ENCODE peak calls at places on chromosomes 3 and 15, in ten cellular contexts. P is SK-N-SH, X is breast epithelium, R is choroid plexus epithelial cell, Y is heart left ventricle, N is left ventricle myocardium inferior, B is lung, V is astrocyte, C is A549, A is BE2C. I is an unnamed sample.

GRCh38 chr15:71551566-71551965 is 258.8 kb upstream of the NR2E3 start:
- DNase-seq in P (no peak), X (no peak), R (no peak), Y (no peak), N (no peak), B (no peak), V (no peak), C (no peak), A (no peak), I (no peak)

GRCh38 chr3:107251819-107252218 is 125.4 kb upstream of the CCDC54 start:
- DNase-seq in P (no peak), X (no peak), R (no peak), Y (no peak), N (no peak), B (no peak), V (no peak), C (no peak), A (no peak), I (no peak)

GRCh38 chr3:9690451-9691450 is 12.9 kb upstream of the CPNE9 start:
- DNase-seq in P (peak), X (no peak), R (peak), Y (no peak), N (no peak), B (no peak), V (peak), C (no peak), A (peak), I (peak)

GRCh38 chr3:8870134-8870533 is 93.1 kb downstream of the RAD18 start:
- DNase-seq in P (no peak), X (no peak), R (no peak), Y (no peak), N (no peak), B (no peak), V (no peak), C (no peak), A (no peak), I (no peak)

GRCh38 chr15:76470691-76471090 is 134.1 kb downstream of the ISL2 start:
- DNase-seq in P (no peak), X (no peak), R (peak), Y (no peak), N (no peak), B (no peak), V (peak), C (no peak), A (no peak), I (no peak)

GRCh38 chr3:48090166-48090939 is 74.1 kb upstream of the MAP4 start:
- DNase-seq in P (no peak), X (no peak), R (no peak), Y (no peak), N (no peak), B (no peak), V (no peak), C (no peak), A (no peak), I (no peak)

GRCh38 chr15:73923488-73924164 is 2.6 kb upstream of the LOXL1 start:
- DNase-seq in P (no peak), X (no peak), R (no peak), Y (no peak), N (peak), B (no peak), V (no peak), C (no peak), A (no peak), I (no peak)

GRCh38 chr3:10601857-10602230 is 96.5 kb upstream of the ATP2B2 start:
- DNase-seq in P (no peak), X (no peak), R (no peak), Y (no peak), N (no peak), B (no peak), V (no peak), C (no peak), A (no peak), I (no peak)

GRCh38 chr3:62888778-62889177 is 13.6 kb upstream of the CADPS start:
- DNase-seq in P (no peak), X (no peak), R (no peak), Y (no peak), N (no peak), B (no peak), V (no peak), C (no peak), A (no peak), I (no peak)
- H3K4me3 ChIP-seq in P (no peak), X (no peak), R (no peak), Y (no peak), N (no peak), B (no peak), V (no peak), C (no peak), A (no peak), I (no peak)

DNA sequence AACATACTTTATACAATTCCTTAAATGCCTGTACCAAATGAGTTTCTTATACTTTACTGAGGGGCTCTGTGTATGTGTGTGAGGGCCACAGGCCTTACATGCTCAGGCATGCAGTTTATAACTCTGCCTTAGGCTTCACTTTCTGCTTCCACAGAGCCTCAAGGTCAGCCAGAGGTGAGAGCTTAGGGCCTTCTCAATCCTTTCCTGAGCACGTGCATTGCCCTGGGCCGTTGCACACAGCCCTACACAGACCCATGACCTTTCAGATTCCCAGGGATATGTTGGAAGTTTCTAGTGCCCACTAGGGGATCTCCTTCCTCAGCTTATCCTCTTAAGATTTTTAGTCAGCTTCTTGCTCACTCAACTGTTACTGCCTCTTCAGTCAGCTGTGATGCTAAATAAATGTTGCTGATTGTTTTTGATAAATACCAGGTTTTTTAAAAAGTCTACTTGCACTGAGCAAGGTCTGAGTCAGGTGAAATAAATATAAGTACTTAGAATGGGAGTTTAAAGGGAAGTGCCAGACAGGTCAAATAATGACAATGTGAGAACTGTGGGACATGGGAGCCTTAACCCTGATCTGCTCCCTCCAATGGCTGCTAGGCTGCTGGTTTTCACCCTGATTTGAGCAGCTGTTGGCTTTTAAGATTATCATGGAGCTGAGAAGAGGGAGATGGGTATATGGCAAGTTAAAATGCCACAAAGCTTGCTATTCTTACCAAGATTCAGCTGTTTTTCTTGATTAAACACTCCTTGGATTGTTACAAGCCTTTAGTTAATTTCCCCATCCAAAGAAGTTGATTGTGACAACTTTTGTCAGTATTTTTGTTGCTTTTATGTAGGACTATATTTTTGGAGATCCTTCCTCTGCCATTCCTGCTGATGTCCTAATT is 169.5 kb downstream of the PLD1 start:
- DNase-seq in P (no peak), X (no peak), R (peak), Y (no peak), N (peak), B (no peak), V (peak), C (no peak), A (no peak), I (no peak)
- TF ChIP-seq CTCF in P (peak), X (no peak), R (peak), Y (no peak), N (no peak), B (no peak), V (peak), C (no peak), A (peak), I (no peak)

GRCh38 chr3:54122802-54123537 is 618 bp downstream of the CACNA2D3 start:
- DNase-seq in P (peak), X (no peak), R (no peak), Y (no peak), N (no peak), B (no peak), V (no peak), C (no peak), A (no peak), I (no peak)

GRCh38 chr3:54120657-54121403 is 1.5 kb upstream of the CACNA2D3 start:
- DNase-seq in P (peak), X (no peak), R (peak), Y (no peak), N (no peak), B (no peak), V (peak), C (no peak), A (peak), I (peak)

GRCh38 chr3:54121404-54122045 is 827 bp upstream of the CACNA2D3 start:
- DNase-seq in P (peak), X (no peak), R (peak), Y (no peak), N (no peak), B (no peak), V (no peak), C (no peak), A (peak), I (no peak)

GRCh38 chr3:54123538-54124196 is 1.3 kb downstream of the CACNA2D3 start:
- DNase-seq in P (peak), X (no peak), R (no peak), Y (no peak), N (no peak), B (no peak), V (peak), C (no peak), A (peak), I (no peak)

GRCh38 chr3:54122046-54122801 is at the start of gene CACNA2D3:
- DNase-seq in P (peak), X (no peak), R (peak), Y (peak), N (peak), B (no peak), V (peak), C (no peak), A (peak), I (peak)
- H3K4me3 ChIP-seq in P (peak), X (peak), R (peak), Y (peak), N (peak), B (peak), V (peak), C (peak), A (peak), I (peak)

GRCh38 chr3:908839-909238 is 184.0 kb upstream of the CNTN6 start:
- DNase-seq in P (peak), X (no peak), R (peak), Y (no peak), N (no peak), B (no peak), V (no peak), C (no peak), A (no peak), I (no peak)
- TF ChIP-seq CTCF in P (peak), X (no peak), R (peak), Y (no peak), N (no peak), B (no peak), V (peak), C (no peak), A (peak), I (no peak)

GRCh38 chr3:120114376-120114775 is 20.1 kb upstream of the GSK3B start:
- DNase-seq in P (no peak), X (no peak), R (no peak), Y (no peak), N (no peak), B (no peak), V (no peak), C (no peak), A (no peak), I (no peak)

GRCh38 chr3:120114981-120115380 is 20.7 kb upstream of the GSK3B start:
- DNase-seq in P (no peak), X (no peak), R (peak), Y (no peak), N (no peak), B (no peak), V (no peak), C (no peak), A (no peak), I (no peak)

DNA sequence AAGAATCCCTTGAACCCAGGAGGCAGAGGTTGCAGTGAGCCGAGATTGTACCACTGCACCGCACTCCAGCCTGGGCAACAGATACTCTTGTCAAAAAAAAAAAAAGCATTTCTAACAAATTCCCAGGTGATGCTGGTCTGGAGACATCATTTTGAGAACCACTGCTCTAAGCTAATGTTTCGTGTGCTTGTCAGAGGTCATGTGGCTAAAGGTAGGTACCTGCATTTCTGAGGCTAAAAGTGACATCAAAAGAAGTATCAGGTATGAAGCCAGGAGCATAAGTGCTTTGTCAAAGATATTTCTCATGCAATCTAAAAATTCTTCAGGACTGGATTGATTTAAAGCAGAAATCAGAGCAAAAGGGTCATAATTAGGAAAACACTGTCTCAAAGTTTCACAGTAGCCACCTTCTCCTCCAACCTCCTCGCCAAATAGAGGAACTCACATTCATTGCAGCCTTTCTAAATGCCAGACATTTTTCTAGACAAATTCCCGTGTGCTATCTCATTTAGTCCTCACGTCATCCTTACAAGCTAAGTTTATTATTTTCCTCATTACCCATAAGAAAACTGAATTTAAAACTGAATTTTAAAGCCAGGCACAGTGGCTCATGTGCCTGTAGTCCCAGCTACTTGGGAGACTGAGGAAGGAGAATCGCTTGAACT is 25.7 kb upstream of the GSK3B start:
- DNase-seq in P (no peak), X (no peak), R (no peak), Y (no peak), N (no peak), B (no peak), V (no peak), C (no peak), A (no peak), I (no peak)
- H3K4me3 ChIP-seq in P (no peak), X (no peak), R (no peak), Y (no peak), N (no peak), B (no peak), V (no peak), C (no peak), A (no peak), I (no peak)

DNA sequence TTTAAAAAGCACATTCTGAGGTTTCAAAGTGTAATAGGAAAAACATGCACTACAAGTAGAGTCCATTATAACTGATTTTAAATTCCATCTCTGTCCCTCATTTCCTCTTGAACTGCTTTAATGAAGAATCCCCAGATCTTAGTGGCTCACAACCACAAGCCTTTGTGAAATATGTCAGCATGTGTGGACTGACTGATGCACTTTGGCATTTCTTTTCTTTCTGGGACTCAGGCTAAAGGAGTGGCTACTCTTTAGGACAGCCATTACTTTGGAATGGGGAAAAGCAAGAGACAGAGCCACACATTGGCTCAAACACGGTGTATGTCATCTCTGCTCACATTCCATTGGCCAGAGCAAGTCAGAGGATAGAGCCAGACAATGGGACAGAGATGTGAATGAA is 139.6 kb downstream of the GRM7 start:
- DNase-seq in P (no peak), X (no peak), R (no peak), Y (no peak), N (no peak), B (no peak), V (peak), C (no peak), A (no peak), I (no peak)
- TF ChIP-seq CTCF in P (no peak), X (no peak), R (no peak), Y (no peak), N (no peak), B (no peak), V (no peak), C (no peak), A (no peak), I (no peak)

DNA sequence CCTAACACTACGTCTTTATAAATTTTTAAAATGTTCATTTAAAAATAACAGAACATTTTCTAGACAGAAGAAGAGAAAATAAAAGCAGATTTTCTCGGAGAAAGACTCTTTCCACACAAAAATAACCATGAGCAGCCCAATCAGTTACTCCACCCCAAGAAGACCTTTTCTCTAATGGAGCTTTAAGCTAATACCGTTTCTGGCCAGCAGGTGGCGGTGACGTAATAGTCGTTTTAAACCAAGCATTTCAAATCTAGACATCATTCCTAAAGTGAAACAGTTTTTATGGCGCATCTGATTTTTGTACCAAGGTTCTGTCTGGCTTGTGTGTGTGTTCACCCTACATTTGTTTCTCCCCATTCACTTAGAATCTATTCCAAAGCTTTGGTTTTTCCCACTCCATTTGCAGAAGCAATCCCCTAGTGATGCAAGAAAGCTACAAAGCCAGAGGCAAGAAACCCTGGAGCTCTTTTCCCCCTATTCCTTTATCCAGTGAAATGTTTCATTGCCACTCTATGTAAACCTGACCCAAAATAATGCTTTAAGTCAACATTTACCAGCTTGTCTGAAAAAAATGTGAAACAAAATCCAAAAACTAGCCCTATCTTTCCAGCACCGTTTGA is 336.7 kb upstream of the IGF1R start:
- DNase-seq in P (peak), X (peak), R (peak), Y (peak), N (peak), B (peak), V (peak), C (peak), A (peak), I (peak)
- H3K4me3 ChIP-seq in P (no peak), X (no peak), R (no peak), Y (no peak), N (no peak), B (no peak), V (no peak), C (no peak), A (no peak), I (no peak)

DNA sequence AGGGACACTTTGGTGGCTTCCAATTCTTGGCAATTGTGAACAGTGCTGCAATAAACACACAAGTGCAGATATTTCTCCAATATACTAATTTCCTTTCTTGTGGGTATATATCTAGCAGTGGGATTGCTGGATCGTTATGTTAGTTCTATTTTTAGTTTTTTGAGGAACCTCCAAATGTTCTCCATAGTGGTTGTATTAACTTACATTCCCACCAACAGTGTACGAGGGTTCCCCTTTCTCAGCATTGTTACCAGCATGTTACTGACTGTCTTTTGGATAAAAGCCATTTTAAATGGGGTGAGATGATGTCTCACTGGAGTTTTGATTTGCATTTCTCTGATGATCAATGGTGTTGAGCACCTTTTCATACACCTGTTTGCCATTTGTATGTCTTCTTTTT is 92.8 kb downstream of the DAPK2 start:
- DNase-seq in P (no peak), X (no peak), R (no peak), Y (no peak), N (no peak), B (no peak), V (no peak), C (no peak), A (no peak), I (no peak)
- TF ChIP-seq CTCF in P (no peak), X (no peak), R (no peak), Y (no peak), N (no peak), B (no peak), V (no peak), C (no peak), A (no peak), I (no peak)